ENCODE peak calls at places on chromosomes 12 and 14, in ten cellular contexts. S is lower leg skin, C is A549, B is transverse colon, D is testis, A is prostate gland, F is adrenal gland, W is IMR-90, T is HCT116, Z is H1. P is an unnamed sample.

GRCh38 chr14:99724196-99724891 is 40.2 kb downstream of the CYP46A1 start:
- DNase-seq in S (no peak), C (no peak), W (peak; percentile 49), T (no peak), F (no peak), Z (no peak), B (no peak), D (no peak), A (no peak), P (peak; percentile 54)

GRCh38 chr14:76901171-76902055 is 75.2 kb downstream of the LRRC74A start:
- DNase-seq in F (no peak), A (peak; percentile 83), S (no peak), W (peak; percentile 9), Z (no peak), T (no peak), D (no peak), B (no peak), C (no peak), P (no peak)

GRCh38 chr14:104329793-104330192 is 191.4 kb downstream of the KIF26A start:
- DNase-seq in A (no peak), W (no peak), D (no peak), F (no peak), S (no peak), C (no peak), B (no peak), Z (no peak), T (no peak), P (no peak)

GRCh38 chr12:101552277-101552676 is 42.5 kb upstream of the MYBPC1 start:
- DNase-seq in B (no peak), W (peak; percentile 65), T (no peak), A (no peak), Z (no peak), F (no peak), D (no peak), S (peak; percentile 27), C (no peak), P (peak; percentile 39)

GRCh38 chr12:9872743-9873142 is 3.6 kb upstream of the CLEC2B start:
- DNase-seq in A (peak; percentile 48), C (no peak), F (no peak), Z (no peak), T (no peak), S (peak; percentile 41), D (no peak), B (no peak), W (no peak), P (no peak)

GRCh38 chr12:88884600-88884999 is 304.3 kb upstream of the KITLG start:
- DNase-seq in S (no peak), A (no peak), T (no peak), C (no peak), F (no peak), D (no peak), B (no peak), Z (no peak), W (no peak), P (no peak)

GRCh38 chr14:104105822-104106470 is 20.4 kb downstream of the ASPG start:
- DNase-seq in D (no peak), T (no peak), F (no peak), B (peak; percentile 64), S (no peak), W (no peak), A (no peak), Z (peak; percentile 37), C (no peak), P (no peak)

GRCh38 chr14:61153436-61153835 is 127.7 kb downstream of the TMEM30B start:
- DNase-seq in F (no peak), D (no peak), Z (no peak), C (no peak), B (no peak), S (no peak), W (peak; percentile 49), T (no peak), A (no peak), P (no peak)

GRCh38 chr14:71196921-71197320 is 289.7 kb downstream of the PCNX1 start:
- DNase-seq in C (no peak), F (no peak), T (no peak), D (no peak), B (no peak), Z (no peak), A (no peak), S (no peak), W (no peak), P (no peak)

GRCh38 chr12:105561981-105562726 is 231.7 kb downstream of the C12orf75 start:
- DNase-seq in A (peak; percentile 55), S (peak; percentile 16), T (peak; percentile 76), F (peak; percentile 28), C (peak; percentile 72), Z (no peak), D (no peak), B (peak; percentile 31), W (peak; percentile 90), P (no peak)

GRCh38 chr14:66782853-66783252 is 274.9 kb downstream of the GPHN start:
- DNase-seq in S (no peak), W (no peak), C (no peak), Z (no peak), B (no peak), F (no peak), A (no peak), D (no peak), T (no peak), P (no peak)

GRCh38 chr12:10721654-10722501 is 1.2 kb downstream of the YBX3 start:
- DNase-seq in Z (peak; percentile 44), T (peak; percentile 81), D (peak; percentile 95), B (peak; percentile 88), S (peak; percentile 96), W (peak; percentile 99), F (peak; percentile 93), A (peak; percentile 96), C (peak; percentile 78), P (peak; percentile 85)

GRCh38 chr12:53626702-53627169 is 554 bp upstream of the ATF7 start:
- DNase-seq in A (no peak), S (no peak), W (no peak), Z (no peak), B (no peak), D (no peak), C (no peak), T (no peak), F (no peak), P (no peak)

GRCh38 chr14:58108717-58109116 is 43.3 kb downstream of the ARMH4 start:
- DNase-seq in C (no peak), A (no peak), D (no peak), B (no peak), W (no peak), F (no peak), Z (no peak), S (no peak), T (no peak), P (no peak)

GRCh38 chr12:109679716-109680520 is 33.7 kb upstream of the FAM222A start:
- DNase-seq in T (no peak), F (no peak), W (no peak), B (no peak), S (no peak), Z (no peak), C (no peak), D (peak; percentile 21), A (no peak), P (no peak)

GRCh38 chr14:93525691-93526451 is 95.1 kb downstream of the UNC79 start:
- DNase-seq in W (peak; percentile 10), T (no peak), D (no peak), F (no peak), A (no peak), Z (no peak), B (no peak), S (no peak), C (no peak), P (no peak)

GRCh38 chr12:26821212-26821701 is 11.7 kb downstream of the ITPR2 start:
- DNase-seq in B (no peak), S (no peak), Z (no peak), A (no peak), D (no peak), C (no peak), T (no peak), F (no peak), W (peak; percentile 23), P (no peak)

DNA sequence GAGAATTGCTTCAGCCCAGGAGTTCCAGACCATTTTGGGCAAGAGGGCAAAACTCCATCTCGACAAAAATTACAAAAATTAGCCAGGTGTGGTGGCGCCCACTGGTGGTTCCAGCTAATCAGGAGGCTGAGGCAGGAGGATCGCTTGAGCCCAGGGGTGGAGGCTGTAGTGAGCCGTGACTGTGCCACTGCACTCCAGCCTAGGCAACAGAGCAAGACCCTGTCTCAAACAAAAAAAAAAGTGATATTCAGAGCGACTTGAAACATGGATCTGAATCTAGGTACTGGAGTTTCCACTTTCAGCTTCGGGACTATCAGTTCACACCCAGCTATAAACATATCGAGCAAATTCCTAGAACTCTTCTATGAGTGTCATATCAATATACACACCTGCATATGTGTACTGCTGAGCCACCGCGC is 16.3 kb upstream of the RNF34 start:
- DNase-seq in T (no peak), C (no peak), Z (no peak), B (no peak), A (no peak), S (no peak), F (no peak), W (no peak), D (no peak), P (no peak)
- TF ChIP-seq CTCF in T (peak; percentile 46), C (peak; percentile 26), Z (peak; percentile 21), B (no peak), A (no peak), S (no peak), F (no peak), W (no peak), D (no peak), P (peak; percentile 36)

GRCh38 chr14:29799718-29800117 is 127.9 kb downstream of the PRKD1 start:
- DNase-seq in W (no peak), T (no peak), Z (no peak), S (no peak), D (no peak), B (no peak), F (no peak), A (no peak), C (no peak), P (no peak)
- H3K4me3 ChIP-seq in W (no peak overlapping the region), T (no peak overlapping the region), Z (no peak overlapping the region), S (no peak overlapping the region), D (no peak overlapping the region), B (no peak overlapping the region), F (no peak overlapping the region), A (no peak overlapping the region), C (no peak overlapping the region), P (no peak overlapping the region)

GRCh38 chr12:111405149-111405855 is 421 bp upstream of the SH2B3 start:
- DNase-seq in Z (peak; percentile 100), D (peak; percentile 98), T (peak; percentile 87), F (peak; percentile 95), W (peak; percentile 86), A (peak; percentile 83), B (peak; percentile 98), S (peak; percentile 93), C (peak; percentile 94), P (peak; percentile 99)
- TF ChIP-seq POLR2A in Z (peak; percentile 71), D (no peak), T (no peak), F (no peak), W (no peak), A (no peak), B (peak; percentile 55), S (no peak), C (no peak), P (peak; percentile 51)

DNA sequence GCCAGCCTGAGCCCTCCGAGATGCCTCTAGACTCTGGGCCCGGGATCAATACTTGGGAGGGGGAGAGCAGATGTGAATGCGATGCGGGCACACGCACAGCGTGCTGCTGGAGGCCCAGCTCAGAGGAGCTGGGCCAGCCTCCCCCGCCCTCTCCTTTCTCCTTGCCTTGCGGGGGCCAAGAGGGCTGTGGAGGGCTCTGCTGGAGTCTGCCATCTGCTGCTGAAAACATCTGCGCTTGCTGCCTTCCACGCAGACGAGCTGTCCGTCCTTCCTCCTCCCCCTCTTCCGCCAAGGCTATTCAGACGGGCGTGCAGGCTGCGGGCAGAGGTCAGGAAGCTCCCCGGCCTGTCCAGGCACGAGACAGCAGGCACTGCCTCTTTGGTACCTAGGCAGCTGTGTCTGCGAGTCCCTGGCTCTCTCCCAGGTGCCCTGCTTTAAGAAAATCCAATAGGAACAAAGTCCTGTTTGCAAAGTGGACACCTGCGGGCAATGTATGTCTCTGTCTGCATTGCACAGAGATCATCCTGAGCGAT is 75.2 kb downstream of the SPRING1 start:
- DNase-seq in S (no peak), Z (no peak), F (peak; percentile 28), B (peak; percentile 28), D (peak; percentile 58), T (no peak), C (no peak), A (no peak), W (peak; percentile 37), P (peak; percentile 95)
- TF ChIP-seq CTCF in S (no peak), Z (no peak), F (no peak), B (no peak), D (no peak), T (no peak), C (no peak), A (no peak), W (no peak), P (peak; percentile 28)